ENCODE peak calls at places on chromosomes 7 and 10, in seven cellular contexts. A, R, B, M, Z, K and X are unnamed samples.
A peak's percentile ranks its signal among the peaks of the same experiment; 100 is the strongest.

GRCh38 chr7:143973870-143974446 is 19.3 kb downstream of the OR2F1 start:
- DNase-seq in R (no peak), M (no peak), K (no peak), A (no peak), Z (no peak), B (peak; percentile 28), X (no peak)

GRCh38 chr7:139915301-139915863 is 86.3 kb downstream of the TBXAS1 start:
- DNase-seq in R (peak; percentile 90), Z (no peak), K (no peak), A (no peak), B (no peak), M (peak; percentile 48), X (peak; percentile 27)

GRCh38 chr10:43227911-43228782 is 38.7 kb downstream of the RASGEF1A start:
- DNase-seq in A (no peak), Z (peak; percentile 70), M (no peak), B (no peak), R (no peak), K (no peak), X (no peak)

GRCh38 chr10:43225787-43226153 is 41.1 kb downstream of the RASGEF1A start:
- DNase-seq in A (no peak), R (no peak), Z (peak; percentile 59), B (no peak), K (no peak), M (no peak), X (no peak)

GRCh38 chr7:291302-292092 is 1.5 kb downstream of the FOXL3 start:
- DNase-seq in K (no peak), A (no peak), M (no peak), B (no peak), Z (peak; percentile 57), R (no peak), X (no peak)

GRCh38 chr7:151954866-151955820 is 1.1 kb upstream of the GALNTL5 start:
- DNase-seq in Z (peak; percentile 86), A (no peak), M (peak; percentile 15), R (no peak), K (no peak), B (no peak), X (no peak)

GRCh38 chr7:98354511-98355249 is 46.2 kb downstream of the BAIAP2L1 start:
- DNase-seq in M (peak; percentile 86), A (peak; percentile 93), B (no peak), R (peak; percentile 82), K (peak; percentile 79), Z (peak; percentile 77), X (peak; percentile 95)

GRCh38 chr10:99732033-99732912 is at the start of the genes COX15 and CUTC:
- DNase-seq in B (peak; percentile 98), M (peak; percentile 95), K (peak; percentile 97), R (peak; percentile 96), Z (peak; percentile 97), A (peak; percentile 95), X (peak; percentile 97)

GRCh38 chr7:151566897-151567320 is 47.2 kb upstream of the RHEB start:
- DNase-seq in R (peak; percentile 67), Z (no peak), A (peak; percentile 50), B (no peak), K (no peak), M (peak; percentile 85), X (no peak)

GRCh38 chr7:19133891-19134290 is 11.3 kb downstream of the FERD3L start:
- DNase-seq in Z (no peak), K (no peak), A (no peak), R (peak; percentile 36), M (peak; percentile 64), B (no peak), X (no peak)

GRCh38 chr7:8082762-8083161 is 114.2 kb downstream of the GLCCI1 start:
- DNase-seq in B (no peak), K (no peak), Z (no peak), R (no peak), M (no peak), A (no peak), X (no peak)
- H3K4me3 ChIP-seq in B (no peak overlapping the region), K (no peak overlapping the region), Z (no peak overlapping the region), R (no peak overlapping the region), M (no peak overlapping the region), A (no peak overlapping the region), X (no peak overlapping the region)

GRCh38 chr10:47339186-47339735 is 8.9 kb upstream of the RBP3 start:
- DNase-seq in B (no peak), M (no peak), Z (peak; percentile 38), K (no peak), R (no peak), A (no peak), X (no peak)

GRCh38 chr10:47337243-47337642 is 10.9 kb upstream of the RBP3 start:
- DNase-seq in Z (no peak), A (no peak), R (no peak), B (no peak), K (no peak), M (no peak), X (no peak)

GRCh38 chr10:47336387-47337134 is 11.6 kb upstream of the RBP3 start:
- DNase-seq in K (no peak), B (no peak), M (no peak), R (peak; percentile 82), A (no peak), Z (peak; percentile 55), X (no peak)

GRCh38 chr10:47339759-47340612 is 8.2 kb upstream of the RBP3 start:
- DNase-seq in B (no peak), R (no peak), M (no peak), Z (peak; percentile 70), A (no peak), K (no peak), X (no peak)

GRCh38 chr10:47340613-47341170 is 7.5 kb upstream of the RBP3 start:
- DNase-seq in A (peak; percentile 47), B (peak; percentile 66), K (peak; percentile 62), M (peak; percentile 42), Z (peak; percentile 78), R (peak; percentile 60), X (peak; percentile 75)
- TF ChIP-seq CTCF in A (peak; percentile 90), B (peak; percentile 98), K (peak; percentile 63), M (peak; percentile 94), Z (peak; percentile 88), R (peak; percentile 85), X (peak; percentile 98)

GRCh38 chr10:89332092-89332633 is 4.4 kb downstream of the IFIT3 start:
- DNase-seq in Z (no peak), B (no peak), R (peak; percentile 78), M (peak; percentile 71), K (no peak), A (peak; percentile 45), X (peak; percentile 28)
- H3K4me3 ChIP-seq in Z (peak overlapping the region; percentile 42), B (no peak overlapping the region), R (peak overlapping the region; percentile 37), M (peak overlapping the region; percentile 51), K (no peak overlapping the region), A (no peak overlapping the region), X (no peak overlapping the region)

DNA sequence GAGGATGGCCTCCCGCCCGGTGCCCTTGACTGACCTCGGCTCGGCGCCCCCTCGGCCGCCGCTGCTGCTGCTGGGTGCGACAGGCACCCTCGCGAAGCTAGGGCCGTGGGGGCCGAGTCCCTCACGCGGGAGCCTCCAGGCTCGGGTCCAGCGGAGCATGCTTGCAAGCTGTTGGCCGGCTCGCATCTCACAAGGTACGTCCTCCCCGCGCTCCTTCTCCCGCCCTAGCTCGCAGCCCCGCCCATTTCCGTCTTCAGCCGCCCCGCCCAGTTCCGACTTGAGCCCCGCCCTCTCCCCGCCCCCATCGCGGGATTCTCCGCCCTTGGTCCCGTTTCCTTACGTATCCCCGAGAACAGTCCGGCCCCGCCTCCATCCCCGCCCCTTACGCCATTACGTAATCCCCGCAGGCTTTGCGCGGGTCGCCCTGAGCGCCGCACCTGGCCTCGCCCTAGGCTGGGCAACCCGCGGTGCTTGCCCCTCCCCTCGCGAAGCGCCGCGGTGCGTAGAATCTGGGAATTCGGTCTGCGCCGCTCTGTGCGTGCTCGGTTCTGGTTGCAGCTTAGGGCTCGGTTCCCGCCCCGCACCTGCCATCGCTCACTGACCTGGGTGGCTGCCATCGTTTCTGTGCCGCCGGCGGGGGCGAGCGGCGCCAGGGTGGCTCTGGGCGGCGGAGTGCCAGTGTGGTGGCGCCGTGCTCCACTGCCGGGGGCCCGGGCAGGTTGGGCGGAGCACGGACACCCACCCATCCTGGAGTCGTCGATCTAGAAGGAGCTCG is at the start of gene ABHD11:
- DNase-seq in B (peak; percentile 98), A (peak; percentile 96), K (peak; percentile 98), R (peak; percentile 93), Z (peak; percentile 100), M (peak; percentile 95), X (peak; percentile 97)
- TF ChIP-seq CTCF in B (no peak), A (no peak), K (no peak), R (no peak), Z (no peak), M (no peak), X (no peak)

DNA sequence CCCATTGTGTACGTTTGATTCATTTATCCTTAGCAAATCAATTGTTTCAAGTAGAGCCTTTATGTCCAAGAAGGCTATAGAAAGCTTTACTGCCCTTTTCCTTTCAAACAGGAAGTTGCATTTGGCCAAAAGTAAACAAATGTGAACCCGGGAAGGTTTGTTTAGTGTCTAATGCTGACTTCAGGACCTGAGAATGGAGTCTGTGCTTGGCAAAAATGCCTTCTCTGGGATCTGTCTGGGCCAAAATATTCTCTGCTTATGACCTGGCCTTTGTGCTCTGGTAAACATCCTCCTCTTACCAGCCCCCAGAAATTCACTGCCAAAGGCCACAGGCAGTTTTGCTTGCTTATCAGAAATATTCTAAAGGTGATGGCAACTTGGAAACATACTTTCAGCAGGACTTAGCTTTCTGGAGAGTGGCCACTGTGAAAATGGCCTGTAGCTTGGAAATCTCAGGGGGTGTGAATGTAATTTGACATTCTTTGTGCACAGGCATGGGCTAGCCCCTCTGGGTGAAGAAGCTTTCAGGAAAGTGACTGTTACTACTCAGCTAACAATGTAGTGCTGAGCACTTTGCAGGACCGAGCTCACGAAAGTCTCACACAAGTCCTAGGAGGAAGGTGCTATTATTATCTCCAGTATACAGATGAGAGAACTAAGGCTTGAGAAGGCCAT is 199.5 kb downstream of the PTEN start:
- DNase-seq in B (peak; percentile 8), A (no peak), R (peak; percentile 81), K (no peak), Z (no peak), M (peak; percentile 61), X (peak; percentile 9)
- H3K4me3 ChIP-seq in B (no peak overlapping the region), A (no peak overlapping the region), R (no peak overlapping the region), K (no peak overlapping the region), Z (no peak overlapping the region), M (no peak overlapping the region), X (no peak overlapping the region)

GRCh38 chr7:5622746-5623145 is 158.7 kb downstream of the RNF216 start:
- DNase-seq in K (no peak), Z (no peak), M (no peak), A (no peak), R (no peak), B (no peak), X (no peak)

GRCh38 chr7:5620459-5620881 is 161.0 kb downstream of the RNF216 start:
- DNase-seq in M (no peak), K (no peak), R (no peak), B (no peak), Z (no peak), A (no peak), X (no peak)

GRCh38 chr7:5621776-5622175 is 159.7 kb downstream of the RNF216 start:
- DNase-seq in M (no peak), Z (no peak), B (no peak), K (no peak), R (no peak), A (no peak), X (no peak)

GRCh38 chr7:5622286-5622685 is 159.2 kb downstream of the RNF216 start:
- DNase-seq in Z (no peak), R (no peak), M (no peak), A (no peak), K (no peak), B (no peak), X (no peak)

GRCh38 chr7:5619419-5620130 is 161.9 kb downstream of the RNF216 start:
- DNase-seq in K (no peak), A (no peak), M (no peak), B (no peak), R (no peak), Z (no peak), X (no peak)
- TF ChIP-seq CTCF in K (no peak), A (no peak), M (no peak), B (no peak), R (no peak), Z (no peak), X (no peak)